ENCODE peak calls at places on chromosomes 7 and 10, in five cellular contexts. E is K562, T is lower leg skin, B is foreskin fibroblast, S is SK-N-SH. R is an unnamed sample.

GRCh38 chr10:35517431-35518181 is 87.5 kb upstream of the GJD4 start:
- DNase-seq in E (no peak), T (no peak), B (peak), S (no peak), R (no peak)

GRCh38 chr10:88156341-88156740 is 292.9 kb downstream of the PTEN start:
- DNase-seq in E (no peak), T (no peak), B (peak), S (no peak), R (no peak)

GRCh38 chr7:4849390-4849789 is 12.4 kb downstream of the PAPOLB start:
- DNase-seq in E (peak), T (no peak), B (peak), S (peak), R (no peak)

GRCh38 chr7:158110661-158111555 is 476.7 kb downstream of the PTPRN2 start:
- DNase-seq in E (no peak), T (peak), B (no peak), S (peak), R (no peak)

GRCh38 chr7:151391358-151391730 is 18.5 kb downstream of the WDR86 start:
- DNase-seq in E (no peak), T (no peak), B (no peak), S (no peak), R (no peak)

GRCh38 chr7:29017666-29018065 is 59.5 kb upstream of the TRIL start:
- DNase-seq in E (no peak), T (no peak), B (no peak), S (no peak), R (no peak)

GRCh38 chr7:120554960-120555571 is 282.1 kb downstream of the KCND2 start:
- DNase-seq in E (peak), T (no peak), B (peak), S (peak), R (peak)

GRCh38 chr7:158856883-158857668 is 718 bp downstream of the DYNC2I1 start:
- DNase-seq in E (no peak), T (peak), B (no peak), S (no peak), R (no peak)

GRCh38 chr10:31590023-31590800 is 271.2 kb downstream of the ZEB1 start:
- DNase-seq in E (no peak), T (no peak), B (no peak), S (no peak), R (no peak)

GRCh38 chr10:81594991-81595390 is 280.0 kb upstream of the NRG3 start:
- DNase-seq in E (no peak), T (no peak), B (no peak), S (no peak), R (no peak)

GRCh38 chr10:100346351-100346764 is 675 bp upstream of the SCD start:
- DNase-seq in E (peak), T (peak), B (peak), S (peak), R (no peak)

GRCh38 chr7:98852826-98853225 is 17.0 kb downstream of the TMEM130 start:
- DNase-seq in E (no peak), T (no peak), B (peak), S (peak), R (no peak)

GRCh38 chr7:2632717-2633537 is 1.1 kb downstream of the TTYH3 start:
- DNase-seq in E (no peak), T (peak), B (peak), S (peak), R (no peak)

GRCh38 chr10:5744849-5745248 is 60.2 kb downstream of the TASOR2 start:
- DNase-seq in E (no peak), T (no peak), B (no peak), S (no peak), R (no peak)

GRCh38 chr10:31698169-31698890 is 230.3 kb downstream of the ARHGAP12 start:
- DNase-seq in E (no peak), T (peak), B (peak), S (no peak), R (no peak)

GRCh38 chr7:129160161-129160911 is 15.8 kb downstream of the TSPAN33 start:
- DNase-seq in E (no peak), T (no peak), B (no peak), S (peak), R (no peak)

GRCh38 chr10:77416327-77417135 is 221.1 kb downstream of the KCNMA1 start:
- DNase-seq in E (no peak), T (no peak), B (peak), S (no peak), R (no peak)

GRCh38 chr10:53469383-53469782 is 696.8 kb upstream of the MBL2 start:
- DNase-seq in E (no peak), T (no peak), B (no peak), S (no peak), R (no peak)

GRCh38 chr10:95756061-95756751 is at the start of gene ENTPD1:
- DNase-seq in E (no peak), T (no peak), B (peak), S (no peak), R (no peak)

GRCh38 chr7:13912740-13913320 is 76.6 kb downstream of the ETV1 start:
- DNase-seq in E (no peak), T (no peak), B (no peak), S (peak), R (no peak)

GRCh38 chr7:51262796-51263519 is 53.7 kb downstream of the COBL start:
- DNase-seq in E (no peak), T (no peak), B (no peak), S (no peak), R (no peak)

GRCh38 chr7:1973321-1974251 is 259.2 kb downstream of the MAD1L1 start:
- DNase-seq in E (no peak), T (no peak), B (no peak), S (no peak), R (no peak)

GRCh38 chr10:48442809-48443177 is 136.3 kb downstream of the MAPK8 start:
- DNase-seq in E (no peak), T (peak), B (no peak), S (no peak), R (no peak)

GRCh38 chr7:50534690-50535290 is 30.4 kb downstream of the DDC start:
- DNase-seq in E (peak), T (no peak), B (peak), S (peak), R (no peak)

GRCh38 chr7:102063736-102064135 is 222.9 kb upstream of the SH2B2 start:
- DNase-seq in E (peak), T (no peak), B (no peak), S (peak), R (no peak)

GRCh38 chr7:47383696-47384445 is 198.0 kb downstream of the TNS3 start:
- DNase-seq in E (no peak), T (peak), B (no peak), S (no peak), R (no peak)

GRCh38 chr7:24336461-24336860 is 52.5 kb downstream of the NPY start:
- DNase-seq in E (no peak), T (no peak), B (no peak), S (no peak), R (no peak)

GRCh38 chr7:157590526-157590925 is 253.7 kb downstream of the DNAJB6 start:
- DNase-seq in E (no peak), T (no peak), B (no peak), S (no peak), R (no peak)

GRCh38 chr10:132774905-132775863 is 10.8 kb downstream of the NKX6-2 start:
- DNase-seq in E (no peak), T (no peak), B (no peak), S (no peak), R (no peak)

GRCh38 chr7:104643587-104644217 is 315.3 kb downstream of the LHFPL3 start:
- DNase-seq in E (peak), T (no peak), B (no peak), S (peak), R (no peak)
- TF ChIP-seq CTCF in E (peak), T (no peak), B (peak), S (peak), R (peak)

GRCh38 chr7:20330797-20331230 is at the start of gene ITGB8:
- DNase-seq in E (no peak), T (peak), B (no peak), S (peak), R (peak)

GRCh38 chr7:20328027-20328426 is 2.7 kb upstream of the ITGB8 start:
- DNase-seq in E (no peak), T (no peak), B (no peak), S (no peak), R (no peak)

GRCh38 chr7:20328692-20329091 is 2.0 kb upstream of the ITGB8 start:
- DNase-seq in E (no peak), T (no peak), B (no peak), S (no peak), R (no peak)

GRCh38 chr7:20330176-20330796 is 414 bp upstream of the ITGB8 start:
- DNase-seq in E (peak), T (peak), B (peak), S (peak), R (peak)

DNA sequence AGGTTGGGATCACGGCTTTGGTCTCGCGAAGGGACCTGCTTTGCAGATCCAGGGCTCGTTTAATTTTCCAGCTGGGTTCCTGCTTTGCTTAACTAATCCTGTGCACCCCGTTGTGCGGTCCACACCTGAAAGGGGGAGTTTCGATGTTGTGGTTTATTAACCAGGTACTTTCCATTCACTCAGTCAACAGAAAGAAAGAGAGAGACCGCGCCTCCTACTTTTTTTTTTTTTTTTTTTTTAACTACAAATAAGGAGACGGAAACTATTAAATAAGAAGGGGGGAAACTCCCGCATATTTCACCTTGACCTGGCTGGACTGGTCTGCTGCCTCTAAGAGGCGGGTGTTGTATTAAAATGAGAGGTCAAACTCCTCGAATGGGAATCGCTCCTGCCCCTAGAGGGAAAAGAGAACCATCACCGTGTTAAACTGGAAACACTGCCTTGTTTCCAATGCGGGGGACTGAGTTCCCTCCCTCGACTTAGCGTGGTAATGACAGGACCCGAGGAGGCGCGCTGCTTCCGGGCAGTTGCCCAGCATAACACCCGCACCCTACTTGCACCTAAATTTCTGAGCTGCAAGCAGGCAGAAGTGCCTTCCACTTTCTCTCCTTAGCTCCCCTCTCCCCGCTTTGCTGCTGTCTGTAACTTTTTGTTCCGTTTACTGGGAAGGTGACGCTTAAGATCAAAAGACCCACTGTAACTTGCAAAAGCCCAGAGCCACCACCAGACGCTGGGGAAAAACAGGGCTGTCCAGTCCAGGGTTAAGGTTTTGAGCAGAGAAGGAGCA is 1.1 kb upstream of the ITGB8 start:
- DNase-seq in E (peak), T (peak), B (peak), S (peak), R (peak)
- H3K4me3 ChIP-seq in E (peak), T (peak), B (peak), S (peak), R (peak)

GRCh38 chr7:105853931-105854419 is 22.4 kb downstream of the ATXN7L1 start:
- DNase-seq in E (no peak), T (no peak), B (no peak), S (peak), R (no peak)
- TF ChIP-seq CTCF in E (no peak), T (no peak), B (peak), S (no peak), R (no peak)

GRCh38 chr7:140435252-140435895 is 31.5 kb downstream of the RAB19 start:
- DNase-seq in E (no peak), T (no peak), B (no peak), S (peak), R (no peak)
- H3K4me3 ChIP-seq in E (no peak), T (no peak), B (no peak), S (no peak), R (no peak)

R was measured in GM12864.